ENCODE peak calls at places on chromosome 6, in nine cellular contexts. One of them, this sample, is unnamed.

GRCh38 chr6:1590580-1590979 is 19.1 kb upstream of the FOXC1 start:
- DNase-seq in activated naive CD8-positive, alpha-beta T cell treated with anti-CD3 and anti-CD28 coated beads, Interleukin-2, amount 50 U/mL, for 24 hours: no peak
- DNase-seq in body of pancreas: no peak
- DNase-seq in omental fat pad: no peak
- DNase-seq in caudate nucleus: no peak
- DNase-seq in activated CD8-positive, alpha-beta memory T cell treated with anti-CD3 and anti-CD28 coated beads, Interleukin-2, amount 50 U/mL, for 48 hours: peak
- DNase-seq in stimulated activated CD4-positive, alpha-beta T cell treated with anti-CD3 and anti-CD28 coated beads, Interleukin-2, amount 100 ng/mL, for 24 hours: peak
- DNase-seq in activated naive CD4-positive, alpha-beta T cell treated with Interleukin-2 at 50 U/mL for 16 hours: no peak
- DNase-seq in Daoy: no peak
- DNase-seq in this sample: peak

GRCh38 chr6:95487817-95488216 is 89.5 kb upstream of the MANEA start:
- DNase-seq in activated naive CD8-positive, alpha-beta T cell treated with anti-CD3 and anti-CD28 coated beads, Interleukin-2, amount 50 U/mL, for 24 hours: no peak
- DNase-seq in body of pancreas: no peak
- DNase-seq in omental fat pad: no peak
- DNase-seq in caudate nucleus: no peak
- DNase-seq in activated CD8-positive, alpha-beta memory T cell treated with anti-CD3 and anti-CD28 coated beads, Interleukin-2, amount 50 U/mL, for 48 hours: no peak
- DNase-seq in stimulated activated CD4-positive, alpha-beta T cell treated with anti-CD3 and anti-CD28 coated beads, Interleukin-2, amount 100 ng/mL, for 24 hours: no peak
- DNase-seq in activated naive CD4-positive, alpha-beta T cell treated with Interleukin-2 at 50 U/mL for 16 hours: no peak
- DNase-seq in Daoy: no peak
- DNase-seq in this sample: no peak

GRCh38 chr6:34063641-34064040 is 82.2 kb downstream of the GRM4 start:
- DNase-seq in activated naive CD8-positive, alpha-beta T cell treated with anti-CD3 and anti-CD28 coated beads, Interleukin-2, amount 50 U/mL, for 24 hours: no peak
- DNase-seq in body of pancreas: no peak
- DNase-seq in omental fat pad: no peak
- DNase-seq in caudate nucleus: no peak
- DNase-seq in activated CD8-positive, alpha-beta memory T cell treated with anti-CD3 and anti-CD28 coated beads, Interleukin-2, amount 50 U/mL, for 48 hours: no peak
- DNase-seq in stimulated activated CD4-positive, alpha-beta T cell treated with anti-CD3 and anti-CD28 coated beads, Interleukin-2, amount 100 ng/mL, for 24 hours: no peak
- DNase-seq in activated naive CD4-positive, alpha-beta T cell treated with Interleukin-2 at 50 U/mL for 16 hours: no peak
- DNase-seq in Daoy: no peak
- DNase-seq in this sample: no peak

GRCh38 chr6:42281570-42281969 is 63.9 kb upstream of the MRPS10 start:
- DNase-seq in activated naive CD8-positive, alpha-beta T cell treated with anti-CD3 and anti-CD28 coated beads, Interleukin-2, amount 50 U/mL, for 24 hours: peak
- DNase-seq in body of pancreas: no peak
- DNase-seq in omental fat pad: no peak
- DNase-seq in caudate nucleus: no peak
- DNase-seq in activated CD8-positive, alpha-beta memory T cell treated with anti-CD3 and anti-CD28 coated beads, Interleukin-2, amount 50 U/mL, for 48 hours: peak
- DNase-seq in stimulated activated CD4-positive, alpha-beta T cell treated with anti-CD3 and anti-CD28 coated beads, Interleukin-2, amount 100 ng/mL, for 24 hours: peak
- DNase-seq in activated naive CD4-positive, alpha-beta T cell treated with Interleukin-2 at 50 U/mL for 16 hours: peak
- DNase-seq in Daoy: no peak
- DNase-seq in this sample: no peak

GRCh38 chr6:138038148-138038870 is 68.9 kb downstream of the PERP start:
- DNase-seq in activated naive CD8-positive, alpha-beta T cell treated with anti-CD3 and anti-CD28 coated beads, Interleukin-2, amount 50 U/mL, for 24 hours: no peak
- DNase-seq in body of pancreas: no peak
- DNase-seq in omental fat pad: no peak
- DNase-seq in caudate nucleus: no peak
- DNase-seq in activated CD8-positive, alpha-beta memory T cell treated with anti-CD3 and anti-CD28 coated beads, Interleukin-2, amount 50 U/mL, for 48 hours: no peak
- DNase-seq in stimulated activated CD4-positive, alpha-beta T cell treated with anti-CD3 and anti-CD28 coated beads, Interleukin-2, amount 100 ng/mL, for 24 hours: no peak
- DNase-seq in activated naive CD4-positive, alpha-beta T cell treated with Interleukin-2 at 50 U/mL for 16 hours: no peak
- DNase-seq in Daoy: no peak
- DNase-seq in this sample: no peak

GRCh38 chr6:1786455-1787108 is 176.9 kb downstream of the FOXC1 start:
- DNase-seq in activated naive CD8-positive, alpha-beta T cell treated with anti-CD3 and anti-CD28 coated beads, Interleukin-2, amount 50 U/mL, for 24 hours: peak
- DNase-seq in body of pancreas: no peak
- DNase-seq in omental fat pad: no peak
- DNase-seq in caudate nucleus: no peak
- DNase-seq in activated CD8-positive, alpha-beta memory T cell treated with anti-CD3 and anti-CD28 coated beads, Interleukin-2, amount 50 U/mL, for 48 hours: no peak
- DNase-seq in stimulated activated CD4-positive, alpha-beta T cell treated with anti-CD3 and anti-CD28 coated beads, Interleukin-2, amount 100 ng/mL, for 24 hours: peak
- DNase-seq in activated naive CD4-positive, alpha-beta T cell treated with Interleukin-2 at 50 U/mL for 16 hours: peak
- DNase-seq in Daoy: no peak
- DNase-seq in this sample: no peak

GRCh38 chr6:32685603-32686002 is 19.1 kb upstream of the HLA-DQB1 start:
- DNase-seq in activated naive CD8-positive, alpha-beta T cell treated with anti-CD3 and anti-CD28 coated beads, Interleukin-2, amount 50 U/mL, for 24 hours: peak
- DNase-seq in body of pancreas: no peak
- DNase-seq in omental fat pad: no peak
- DNase-seq in caudate nucleus: no peak
- DNase-seq in activated CD8-positive, alpha-beta memory T cell treated with anti-CD3 and anti-CD28 coated beads, Interleukin-2, amount 50 U/mL, for 48 hours: no peak
- DNase-seq in stimulated activated CD4-positive, alpha-beta T cell treated with anti-CD3 and anti-CD28 coated beads, Interleukin-2, amount 100 ng/mL, for 24 hours: peak
- DNase-seq in activated naive CD4-positive, alpha-beta T cell treated with Interleukin-2 at 50 U/mL for 16 hours: peak
- DNase-seq in Daoy: peak
- DNase-seq in this sample: no peak

GRCh38 chr6:44730771-44731391 is 343.4 kb downstream of the CDC5L start:
- DNase-seq in activated naive CD8-positive, alpha-beta T cell treated with anti-CD3 and anti-CD28 coated beads, Interleukin-2, amount 50 U/mL, for 24 hours: no peak
- DNase-seq in body of pancreas: no peak
- DNase-seq in omental fat pad: no peak
- DNase-seq in caudate nucleus: no peak
- DNase-seq in activated CD8-positive, alpha-beta memory T cell treated with anti-CD3 and anti-CD28 coated beads, Interleukin-2, amount 50 U/mL, for 48 hours: no peak
- DNase-seq in stimulated activated CD4-positive, alpha-beta T cell treated with anti-CD3 and anti-CD28 coated beads, Interleukin-2, amount 100 ng/mL, for 24 hours: no peak
- DNase-seq in activated naive CD4-positive, alpha-beta T cell treated with Interleukin-2 at 50 U/mL for 16 hours: no peak
- DNase-seq in Daoy: peak
- DNase-seq in this sample: peak

GRCh38 chr6:159217595-159218275 is 48.5 kb downstream of the FNDC1 start:
- DNase-seq in activated naive CD8-positive, alpha-beta T cell treated with anti-CD3 and anti-CD28 coated beads, Interleukin-2, amount 50 U/mL, for 24 hours: peak
- DNase-seq in body of pancreas: peak
- DNase-seq in omental fat pad: no peak
- DNase-seq in caudate nucleus: no peak
- DNase-seq in activated CD8-positive, alpha-beta memory T cell treated with anti-CD3 and anti-CD28 coated beads, Interleukin-2, amount 50 U/mL, for 48 hours: peak
- DNase-seq in stimulated activated CD4-positive, alpha-beta T cell treated with anti-CD3 and anti-CD28 coated beads, Interleukin-2, amount 100 ng/mL, for 24 hours: no peak
- DNase-seq in activated naive CD4-positive, alpha-beta T cell treated with Interleukin-2 at 50 U/mL for 16 hours: no peak
- DNase-seq in Daoy: no peak
- DNase-seq in this sample: no peak

GRCh38 chr6:93182933-93183479 is 236.4 kb downstream of the EPHA7 start:
- DNase-seq in activated naive CD8-positive, alpha-beta T cell treated with anti-CD3 and anti-CD28 coated beads, Interleukin-2, amount 50 U/mL, for 24 hours: no peak
- DNase-seq in body of pancreas: no peak
- DNase-seq in omental fat pad: no peak
- DNase-seq in caudate nucleus: no peak
- DNase-seq in activated CD8-positive, alpha-beta memory T cell treated with anti-CD3 and anti-CD28 coated beads, Interleukin-2, amount 50 U/mL, for 48 hours: no peak
- DNase-seq in stimulated activated CD4-positive, alpha-beta T cell treated with anti-CD3 and anti-CD28 coated beads, Interleukin-2, amount 100 ng/mL, for 24 hours: no peak
- DNase-seq in activated naive CD4-positive, alpha-beta T cell treated with Interleukin-2 at 50 U/mL for 16 hours: no peak
- DNase-seq in Daoy: no peak
- DNase-seq in this sample: no peak

GRCh38 chr6:21634582-21634981 is 41.0 kb downstream of the SOX4 start:
- DNase-seq in activated naive CD8-positive, alpha-beta T cell treated with anti-CD3 and anti-CD28 coated beads, Interleukin-2, amount 50 U/mL, for 24 hours: no peak
- DNase-seq in body of pancreas: no peak
- DNase-seq in omental fat pad: no peak
- DNase-seq in caudate nucleus: no peak
- DNase-seq in activated CD8-positive, alpha-beta memory T cell treated with anti-CD3 and anti-CD28 coated beads, Interleukin-2, amount 50 U/mL, for 48 hours: no peak
- DNase-seq in stimulated activated CD4-positive, alpha-beta T cell treated with anti-CD3 and anti-CD28 coated beads, Interleukin-2, amount 100 ng/mL, for 24 hours: no peak
- DNase-seq in activated naive CD4-positive, alpha-beta T cell treated with Interleukin-2 at 50 U/mL for 16 hours: no peak
- DNase-seq in Daoy: peak
- DNase-seq in this sample: peak

GRCh38 chr6:31736026-31736767 is at the start of gene CLIC1:
- DNase-seq in activated naive CD8-positive, alpha-beta T cell treated with anti-CD3 and anti-CD28 coated beads, Interleukin-2, amount 50 U/mL, for 24 hours: peak
- DNase-seq in body of pancreas: peak
- DNase-seq in omental fat pad: peak
- DNase-seq in caudate nucleus: no peak
- DNase-seq in activated CD8-positive, alpha-beta memory T cell treated with anti-CD3 and anti-CD28 coated beads, Interleukin-2, amount 50 U/mL, for 48 hours: peak
- DNase-seq in stimulated activated CD4-positive, alpha-beta T cell treated with anti-CD3 and anti-CD28 coated beads, Interleukin-2, amount 100 ng/mL, for 24 hours: peak
- DNase-seq in activated naive CD4-positive, alpha-beta T cell treated with Interleukin-2 at 50 U/mL for 16 hours: peak
- DNase-seq in Daoy: peak
- DNase-seq in this sample: peak

GRCh38 chr6:109978174-109979032 is at the start of gene GPR6:
- DNase-seq in activated naive CD8-positive, alpha-beta T cell treated with anti-CD3 and anti-CD28 coated beads, Interleukin-2, amount 50 U/mL, for 24 hours: peak
- DNase-seq in body of pancreas: peak
- DNase-seq in omental fat pad: no peak
- DNase-seq in caudate nucleus: peak
- DNase-seq in activated CD8-positive, alpha-beta memory T cell treated with anti-CD3 and anti-CD28 coated beads, Interleukin-2, amount 50 U/mL, for 48 hours: peak
- DNase-seq in stimulated activated CD4-positive, alpha-beta T cell treated with anti-CD3 and anti-CD28 coated beads, Interleukin-2, amount 100 ng/mL, for 24 hours: peak
- DNase-seq in activated naive CD4-positive, alpha-beta T cell treated with Interleukin-2 at 50 U/mL for 16 hours: peak
- DNase-seq in Daoy: peak
- DNase-seq in this sample: no peak

GRCh38 chr6:136593748-136594490 is 43.7 kb upstream of the MAP7 start:
- DNase-seq in activated naive CD8-positive, alpha-beta T cell treated with anti-CD3 and anti-CD28 coated beads, Interleukin-2, amount 50 U/mL, for 24 hours: peak
- DNase-seq in body of pancreas: peak
- DNase-seq in omental fat pad: no peak
- DNase-seq in caudate nucleus: no peak
- DNase-seq in activated CD8-positive, alpha-beta memory T cell treated with anti-CD3 and anti-CD28 coated beads, Interleukin-2, amount 50 U/mL, for 48 hours: peak
- DNase-seq in stimulated activated CD4-positive, alpha-beta T cell treated with anti-CD3 and anti-CD28 coated beads, Interleukin-2, amount 100 ng/mL, for 24 hours: peak
- DNase-seq in activated naive CD4-positive, alpha-beta T cell treated with Interleukin-2 at 50 U/mL for 16 hours: peak
- DNase-seq in Daoy: peak
- DNase-seq in this sample: no peak

GRCh38 chr6:45946887-45947286 is 68.8 kb downstream of the CLIC5 start:
- DNase-seq in activated naive CD8-positive, alpha-beta T cell treated with anti-CD3 and anti-CD28 coated beads, Interleukin-2, amount 50 U/mL, for 24 hours: no peak
- DNase-seq in body of pancreas: no peak
- DNase-seq in omental fat pad: no peak
- DNase-seq in caudate nucleus: no peak
- DNase-seq in activated CD8-positive, alpha-beta memory T cell treated with anti-CD3 and anti-CD28 coated beads, Interleukin-2, amount 50 U/mL, for 48 hours: no peak
- DNase-seq in stimulated activated CD4-positive, alpha-beta T cell treated with anti-CD3 and anti-CD28 coated beads, Interleukin-2, amount 100 ng/mL, for 24 hours: no peak
- DNase-seq in activated naive CD4-positive, alpha-beta T cell treated with Interleukin-2 at 50 U/mL for 16 hours: no peak
- DNase-seq in Daoy: peak
- DNase-seq in this sample: no peak

GRCh38 chr6:2412731-2413130 is 167.3 kb upstream of the GMDS start:
- DNase-seq in activated naive CD8-positive, alpha-beta T cell treated with anti-CD3 and anti-CD28 coated beads, Interleukin-2, amount 50 U/mL, for 24 hours: no peak
- DNase-seq in body of pancreas: no peak
- DNase-seq in omental fat pad: no peak
- DNase-seq in caudate nucleus: no peak
- DNase-seq in activated CD8-positive, alpha-beta memory T cell treated with anti-CD3 and anti-CD28 coated beads, Interleukin-2, amount 50 U/mL, for 48 hours: no peak
- DNase-seq in stimulated activated CD4-positive, alpha-beta T cell treated with anti-CD3 and anti-CD28 coated beads, Interleukin-2, amount 100 ng/mL, for 24 hours: no peak
- DNase-seq in activated naive CD4-positive, alpha-beta T cell treated with Interleukin-2 at 50 U/mL for 16 hours: no peak
- DNase-seq in Daoy: peak
- DNase-seq in this sample: peak

GRCh38 chr6:80548496-80548895 is 442.0 kb downstream of the BCKDHB start:
- DNase-seq in activated naive CD8-positive, alpha-beta T cell treated with anti-CD3 and anti-CD28 coated beads, Interleukin-2, amount 50 U/mL, for 24 hours: no peak
- DNase-seq in body of pancreas: no peak
- DNase-seq in omental fat pad: no peak
- DNase-seq in caudate nucleus: no peak
- DNase-seq in activated CD8-positive, alpha-beta memory T cell treated with anti-CD3 and anti-CD28 coated beads, Interleukin-2, amount 50 U/mL, for 48 hours: no peak
- DNase-seq in stimulated activated CD4-positive, alpha-beta T cell treated with anti-CD3 and anti-CD28 coated beads, Interleukin-2, amount 100 ng/mL, for 24 hours: no peak
- DNase-seq in activated naive CD4-positive, alpha-beta T cell treated with Interleukin-2 at 50 U/mL for 16 hours: no peak
- DNase-seq in Daoy: peak
- DNase-seq in this sample: no peak

GRCh38 chr6:398065-398464 is 6.5 kb downstream of the IRF4 start:
- DNase-seq in activated naive CD8-positive, alpha-beta T cell treated with anti-CD3 and anti-CD28 coated beads, Interleukin-2, amount 50 U/mL, for 24 hours: no peak
- DNase-seq in body of pancreas: no peak
- DNase-seq in omental fat pad: no peak
- DNase-seq in caudate nucleus: no peak
- DNase-seq in activated CD8-positive, alpha-beta memory T cell treated with anti-CD3 and anti-CD28 coated beads, Interleukin-2, amount 50 U/mL, for 48 hours: no peak
- DNase-seq in stimulated activated CD4-positive, alpha-beta T cell treated with anti-CD3 and anti-CD28 coated beads, Interleukin-2, amount 100 ng/mL, for 24 hours: no peak
- DNase-seq in activated naive CD4-positive, alpha-beta T cell treated with Interleukin-2 at 50 U/mL for 16 hours: no peak
- DNase-seq in Daoy: no peak
- DNase-seq in this sample: no peak

GRCh38 chr6:105871542-105871941 is 214.6 kb upstream of the PRDM1 start:
- DNase-seq in activated naive CD8-positive, alpha-beta T cell treated with anti-CD3 and anti-CD28 coated beads, Interleukin-2, amount 50 U/mL, for 24 hours: no peak
- DNase-seq in body of pancreas: no peak
- DNase-seq in omental fat pad: no peak
- DNase-seq in caudate nucleus: no peak
- DNase-seq in activated CD8-positive, alpha-beta memory T cell treated with anti-CD3 and anti-CD28 coated beads, Interleukin-2, amount 50 U/mL, for 48 hours: no peak
- DNase-seq in stimulated activated CD4-positive, alpha-beta T cell treated with anti-CD3 and anti-CD28 coated beads, Interleukin-2, amount 100 ng/mL, for 24 hours: no peak
- DNase-seq in activated naive CD4-positive, alpha-beta T cell treated with Interleukin-2 at 50 U/mL for 16 hours: no peak
- DNase-seq in Daoy: no peak
- DNase-seq in this sample: no peak

GRCh38 chr6:113381957-113382356 is 475.2 kb upstream of the MARCKS start:
- DNase-seq in activated naive CD8-positive, alpha-beta T cell treated with anti-CD3 and anti-CD28 coated beads, Interleukin-2, amount 50 U/mL, for 24 hours: no peak
- DNase-seq in body of pancreas: peak
- DNase-seq in omental fat pad: no peak
- DNase-seq in caudate nucleus: no peak
- DNase-seq in activated CD8-positive, alpha-beta memory T cell treated with anti-CD3 and anti-CD28 coated beads, Interleukin-2, amount 50 U/mL, for 48 hours: no peak
- DNase-seq in stimulated activated CD4-positive, alpha-beta T cell treated with anti-CD3 and anti-CD28 coated beads, Interleukin-2, amount 100 ng/mL, for 24 hours: no peak
- DNase-seq in activated naive CD4-positive, alpha-beta T cell treated with Interleukin-2 at 50 U/mL for 16 hours: no peak
- DNase-seq in Daoy: peak
- DNase-seq in this sample: no peak

GRCh38 chr6:79878142-79878748 is 69.1 kb downstream of the ELOVL4 start:
- DNase-seq in activated naive CD8-positive, alpha-beta T cell treated with anti-CD3 and anti-CD28 coated beads, Interleukin-2, amount 50 U/mL, for 24 hours: no peak
- DNase-seq in body of pancreas: peak
- DNase-seq in omental fat pad: no peak
- DNase-seq in caudate nucleus: no peak
- DNase-seq in activated CD8-positive, alpha-beta memory T cell treated with anti-CD3 and anti-CD28 coated beads, Interleukin-2, amount 50 U/mL, for 48 hours: no peak
- DNase-seq in stimulated activated CD4-positive, alpha-beta T cell treated with anti-CD3 and anti-CD28 coated beads, Interleukin-2, amount 100 ng/mL, for 24 hours: no peak
- DNase-seq in activated naive CD4-positive, alpha-beta T cell treated with Interleukin-2 at 50 U/mL for 16 hours: no peak
- DNase-seq in Daoy: no peak
- DNase-seq in this sample: no peak

GRCh38 chr6:33431880-33432541 is 12.1 kb downstream of the SYNGAP1 start:
- DNase-seq in activated naive CD8-positive, alpha-beta T cell treated with anti-CD3 and anti-CD28 coated beads, Interleukin-2, amount 50 U/mL, for 24 hours: no peak
- DNase-seq in body of pancreas: no peak
- DNase-seq in omental fat pad: no peak
- DNase-seq in caudate nucleus: no peak
- DNase-seq in activated CD8-positive, alpha-beta memory T cell treated with anti-CD3 and anti-CD28 coated beads, Interleukin-2, amount 50 U/mL, for 48 hours: no peak
- DNase-seq in stimulated activated CD4-positive, alpha-beta T cell treated with anti-CD3 and anti-CD28 coated beads, Interleukin-2, amount 100 ng/mL, for 24 hours: no peak
- DNase-seq in activated naive CD4-positive, alpha-beta T cell treated with Interleukin-2 at 50 U/mL for 16 hours: no peak
- DNase-seq in Daoy: no peak
- DNase-seq in this sample: no peak

GRCh38 chr6:34791842-34792604 is at the start of gene BLTP3A:
- DNase-seq in activated naive CD8-positive, alpha-beta T cell treated with anti-CD3 and anti-CD28 coated beads, Interleukin-2, amount 50 U/mL, for 24 hours: peak
- DNase-seq in body of pancreas: peak
- DNase-seq in omental fat pad: no peak
- DNase-seq in caudate nucleus: peak
- DNase-seq in activated CD8-positive, alpha-beta memory T cell treated with anti-CD3 and anti-CD28 coated beads, Interleukin-2, amount 50 U/mL, for 48 hours: peak
- DNase-seq in stimulated activated CD4-positive, alpha-beta T cell treated with anti-CD3 and anti-CD28 coated beads, Interleukin-2, amount 100 ng/mL, for 24 hours: peak
- DNase-seq in activated naive CD4-positive, alpha-beta T cell treated with Interleukin-2 at 50 U/mL for 16 hours: peak
- DNase-seq in Daoy: peak
- DNase-seq in this sample: peak

GRCh38 chr6:52136934-52137467 is 49.2 kb upstream of the IL17A start:
- DNase-seq in activated naive CD8-positive, alpha-beta T cell treated with anti-CD3 and anti-CD28 coated beads, Interleukin-2, amount 50 U/mL, for 24 hours: no peak
- DNase-seq in body of pancreas: no peak
- DNase-seq in omental fat pad: no peak
- DNase-seq in caudate nucleus: no peak
- DNase-seq in activated CD8-positive, alpha-beta memory T cell treated with anti-CD3 and anti-CD28 coated beads, Interleukin-2, amount 50 U/mL, for 48 hours: no peak
- DNase-seq in stimulated activated CD4-positive, alpha-beta T cell treated with anti-CD3 and anti-CD28 coated beads, Interleukin-2, amount 100 ng/mL, for 24 hours: no peak
- DNase-seq in activated naive CD4-positive, alpha-beta T cell treated with Interleukin-2 at 50 U/mL for 16 hours: no peak
- DNase-seq in Daoy: no peak
- DNase-seq in this sample: no peak

GRCh38 chr6:42661540-42662153 is 60.8 kb downstream of the PRPH2 start:
- DNase-seq in activated naive CD8-positive, alpha-beta T cell treated with anti-CD3 and anti-CD28 coated beads, Interleukin-2, amount 50 U/mL, for 24 hours: peak
- DNase-seq in body of pancreas: peak
- DNase-seq in omental fat pad: peak
- DNase-seq in caudate nucleus: no peak
- DNase-seq in activated CD8-positive, alpha-beta memory T cell treated with anti-CD3 and anti-CD28 coated beads, Interleukin-2, amount 50 U/mL, for 48 hours: peak
- DNase-seq in stimulated activated CD4-positive, alpha-beta T cell treated with anti-CD3 and anti-CD28 coated beads, Interleukin-2, amount 100 ng/mL, for 24 hours: peak
- DNase-seq in activated naive CD4-positive, alpha-beta T cell treated with Interleukin-2 at 50 U/mL for 16 hours: peak
- DNase-seq in Daoy: peak
- DNase-seq in this sample: peak

GRCh38 chr6:158330016-158330415 is 17.8 kb downstream of the TULP4 start:
- DNase-seq in activated naive CD8-positive, alpha-beta T cell treated with anti-CD3 and anti-CD28 coated beads, Interleukin-2, amount 50 U/mL, for 24 hours: no peak
- DNase-seq in body of pancreas: peak
- DNase-seq in omental fat pad: no peak
- DNase-seq in caudate nucleus: no peak
- DNase-seq in activated CD8-positive, alpha-beta memory T cell treated with anti-CD3 and anti-CD28 coated beads, Interleukin-2, amount 50 U/mL, for 48 hours: no peak
- DNase-seq in stimulated activated CD4-positive, alpha-beta T cell treated with anti-CD3 and anti-CD28 coated beads, Interleukin-2, amount 100 ng/mL, for 24 hours: no peak
- DNase-seq in activated naive CD4-positive, alpha-beta T cell treated with Interleukin-2 at 50 U/mL for 16 hours: no peak
- DNase-seq in Daoy: no peak
- DNase-seq in this sample: no peak

This sample was measured in osteocyte.